ENCODE peak calls at places on chromosomes 3 and 15, in seven cellular contexts. Y is neural crest cell, D is breast epithelium, H is GM12865, E is progenitor cell of endocrine pancreas, M is RWPE1, G is GM13977. X is an unnamed sample.

GRCh38 chr3:16841906-16842709 is 42.6 kb upstream of the PLCL2 start:
- DNase-seq in Y (no peak), D (no peak), H (peak), E (no peak), M (no peak), G (peak), X (no peak)

GRCh38 chr3:97895216-97895615 is 73.4 kb downstream of the CRYBG3 start:
- DNase-seq in Y (no peak), D (no peak), H (peak), E (no peak), M (no peak), G (no peak), X (no peak)

GRCh38 chr3:14301558-14301957 is 100.8 kb upstream of the SLC6A6 start:
- DNase-seq in Y (no peak), D (peak), H (no peak), E (no peak), M (no peak), G (no peak), X (no peak)

GRCh38 chr15:74383695-74384565 is 16.5 kb upstream of the CYP11A1 start:
- DNase-seq in Y (no peak), D (peak), H (peak), E (no peak), M (peak), G (peak), X (no peak)

GRCh38 chr3:56467801-56468183 is 475 bp downstream of the ERC2 start:
- DNase-seq in Y (peak), D (no peak), H (no peak), E (peak), M (no peak), G (peak), X (peak)

GRCh38 chr3:4689021-4689420 is 195.9 kb downstream of the ITPR1 start:
- DNase-seq in Y (no peak), D (no peak), H (no peak), E (no peak), M (no peak), G (no peak), X (no peak)

GRCh38 chr3:183460059-183461052 is 31.9 kb upstream of the MCF2L2 start:
- DNase-seq in Y (no peak), D (no peak), H (no peak), E (no peak), M (peak), G (no peak), X (no peak)

GRCh38 chr3:169579086-169579485 is 84.4 kb downstream of the MECOM start:
- DNase-seq in Y (no peak), D (no peak), H (no peak), E (no peak), M (no peak), G (no peak), X (no peak)

GRCh38 chr15:99085413-99086326 is 19.2 kb upstream of the SYNM start:
- DNase-seq in Y (no peak), D (no peak), H (no peak), E (no peak), M (no peak), G (no peak), X (no peak)

GRCh38 chr3:158528306-158528705 is 42.7 kb upstream of the MLF1 start:
- DNase-seq in Y (no peak), D (no peak), H (no peak), E (no peak), M (no peak), G (no peak), X (no peak)

GRCh38 chr3:106048946-106049481 is 180.2 kb upstream of the CBLB start:
- DNase-seq in Y (no peak), D (no peak), H (no peak), E (no peak), M (no peak), G (no peak), X (no peak)

GRCh38 chr15:58678683-58679082 is 70.8 kb downstream of the ADAM10 start:
- DNase-seq in Y (no peak), D (no peak), H (no peak), E (no peak), M (peak), G (no peak), X (no peak)

GRCh38 chr3:82745544-82745943 is 984.1 kb upstream of the GBE1 start:
- DNase-seq in Y (no peak), D (no peak), H (no peak), E (no peak), M (no peak), G (no peak), X (no peak)

GRCh38 chr3:144590854-144591253 is 619.2 kb downstream of the DIPK2A start:
- DNase-seq in Y (no peak), D (no peak), H (no peak), E (no peak), M (peak), G (no peak), X (no peak)

GRCh38 chr3:119834754-119835365 is 53.0 kb downstream of the NR1I2 start:
- DNase-seq in Y (no peak), D (no peak), H (no peak), E (no peak), M (no peak), G (no peak), X (no peak)

GRCh38 chr3:32613183-32613582 is 42.5 kb upstream of the DYNC1LI1 start:
- DNase-seq in Y (no peak), D (no peak), H (no peak), E (no peak), M (peak), G (no peak), X (no peak)

GRCh38 chr15:87902772-87903388 is 353.7 kb downstream of the NTRK3 start:
- DNase-seq in Y (no peak), D (no peak), H (no peak), E (no peak), M (no peak), G (no peak), X (no peak)

GRCh38 chr15:59410448-59410896 is 27.5 kb upstream of the FAM81A start:
- DNase-seq in Y (no peak), D (no peak), H (peak), E (no peak), M (no peak), G (no peak), X (no peak)

GRCh38 chr3:46097691-46098241 is 70.5 kb upstream of the XCR1 start:
- DNase-seq in Y (no peak), D (no peak), H (peak), E (no peak), M (no peak), G (peak), X (no peak)

GRCh38 chr3:59499954-59500353 is 450.1 kb upstream of the CFAP20DC start:
- DNase-seq in Y (no peak), D (no peak), H (no peak), E (no peak), M (no peak), G (no peak), X (no peak)

GRCh38 chr3:8509961-8510360 is 8.3 kb downstream of the LMCD1 start:
- DNase-seq in Y (no peak), D (no peak), H (no peak), E (no peak), M (no peak), G (no peak), X (no peak)

GRCh38 chr15:42494998-42495360 is 455 bp upstream of the SNAP23 start:
- DNase-seq in Y (no peak), D (no peak), H (no peak), E (no peak), M (peak), G (no peak), X (peak)

GRCh38 chr15:48842501-48842900 is 31.6 kb upstream of the CEP152 start:
- DNase-seq in Y (no peak), D (no peak), H (no peak), E (no peak), M (no peak), G (no peak), X (no peak)

GRCh38 chr3:120795017-120795648 is 52.6 kb downstream of the GTF2E1 start:
- DNase-seq in Y (peak), D (peak), H (peak), E (peak), M (peak), G (peak), X (peak)

GRCh38 chr3:52704611-52705437 is 767 bp downstream of the GLT8D1 start:
- DNase-seq in Y (no peak), D (no peak), H (peak), E (no peak), M (no peak), G (peak), X (peak)

GRCh38 chr3:130384547-130384946 is 39.1 kb downstream of the COL6A5 start:
- DNase-seq in Y (no peak), D (no peak), H (no peak), E (no peak), M (no peak), G (no peak), X (no peak)

GRCh38 chr15:28947241-28947674 is 61.5 kb downstream of the APBA2 start:
- DNase-seq in Y (no peak), D (no peak), H (no peak), E (no peak), M (no peak), G (no peak), X (no peak)

GRCh38 chr3:8441969-8442559 is 59.6 kb upstream of the LMCD1 start:
- DNase-seq in Y (peak), D (no peak), H (peak), E (peak), M (peak), G (peak), X (peak)

GRCh38 chr3:150830094-150830681 is 67.2 kb upstream of the SIAH2 start:
- DNase-seq in Y (no peak), D (no peak), H (peak), E (no peak), M (no peak), G (peak), X (no peak)

GRCh38 chr3:90062018-90062417 is 954.6 kb downstream of the EPHA3 start:
- DNase-seq in Y (no peak), D (no peak), H (no peak), E (no peak), M (peak), G (no peak), X (no peak)

GRCh38 chr3:165875644-165876043 is 38.4 kb upstream of the BCHE start:
- DNase-seq in Y (no peak), D (no peak), H (no peak), E (no peak), M (no peak), G (no peak), X (no peak)

GRCh38 chr3:39090922-39091321 is 16.5 kb downstream of the GORASP1 start:
- DNase-seq in Y (no peak), D (no peak), H (no peak), E (no peak), M (no peak), G (no peak), X (no peak)

GRCh38 chr3:198113219-198114053 is 153.4 kb downstream of the LMLN start:
- DNase-seq in Y (peak), D (no peak), H (no peak), E (no peak), M (no peak), G (peak), X (peak)

GRCh38 chr3:115806501-115806900 is 183.2 kb downstream of the GAP43 start:
- DNase-seq in Y (no peak), D (no peak), H (no peak), E (no peak), M (no peak), G (no peak), X (no peak)

GRCh38 chr3:18245721-18246120 is 179.4 kb downstream of the SATB1 start:
- DNase-seq in Y (no peak), D (no peak), H (peak), E (no peak), M (no peak), G (no peak), X (no peak)

GRCh38 chr3:172138792-172139507 is 99.6 kb downstream of the FNDC3B start:
- DNase-seq in Y (peak), D (peak), H (peak), E (no peak), M (no peak), G (peak), X (no peak)

GRCh38 chr15:93141373-93141790 is 52.4 kb upstream of the RGMA start:
- DNase-seq in Y (no peak), D (no peak), H (peak), E (no peak), M (no peak), G (no peak), X (no peak)

GRCh38 chr3:72265250-72265649 is 480.3 kb upstream of the PROK2 start:
- DNase-seq in Y (no peak), D (no peak), H (no peak), E (no peak), M (no peak), G (no peak), X (no peak)
- TF ChIP-seq CTCF in Y (peak), D (no peak), H (no peak), E (peak), M (no peak), G (peak), X (no peak)

GRCh38 chr3:117549716-117550115 is 840.1 kb downstream of the TUSC7 start:
- DNase-seq in Y (no peak), D (no peak), H (no peak), E (no peak), M (no peak), G (no peak), X (no peak)
- TF ChIP-seq CTCF in Y (peak), D (no peak), H (no peak), E (no peak), M (no peak), G (no peak), X (no peak)

GRCh38 chr15:64653757-64654156 is 121.6 kb downstream of the RBPMS2 start:
- DNase-seq in Y (no peak), D (no peak), H (no peak), E (no peak), M (no peak), G (no peak), X (no peak)
- TF ChIP-seq CTCF in Y (peak), D (no peak), H (peak), E (peak), M (peak), G (peak), X (no peak)

GRCh38 chr3:111738790-111739189 is 120.3 kb upstream of the PHLDB2 start:
- DNase-seq in Y (no peak), D (no peak), H (no peak), E (no peak), M (no peak), G (no peak), X (no peak)

GRCh38 chr3:111737056-111737711 is 121.9 kb upstream of the PHLDB2 start:
- DNase-seq in Y (no peak), D (no peak), H (no peak), E (no peak), M (no peak), G (no peak), X (no peak)

GRCh38 chr3:111739241-111739952 is 119.7 kb upstream of the PHLDB2 start:
- DNase-seq in Y (no peak), D (peak), H (no peak), E (no peak), M (peak), G (no peak), X (no peak)

GRCh38 chr3:111738238-111738637 is 120.8 kb upstream of the PHLDB2 start:
- DNase-seq in Y (no peak), D (no peak), H (no peak), E (no peak), M (no peak), G (no peak), X (no peak)

GRCh38 chr3:111737712-111738097 is 121.4 kb upstream of the PHLDB2 start:
- DNase-seq in Y (no peak), D (peak), H (peak), E (no peak), M (no peak), G (no peak), X (no peak)
- TF ChIP-seq CTCF in Y (no peak), D (no peak), H (no peak), E (no peak), M (no peak), G (no peak), X (no peak)

DNA sequence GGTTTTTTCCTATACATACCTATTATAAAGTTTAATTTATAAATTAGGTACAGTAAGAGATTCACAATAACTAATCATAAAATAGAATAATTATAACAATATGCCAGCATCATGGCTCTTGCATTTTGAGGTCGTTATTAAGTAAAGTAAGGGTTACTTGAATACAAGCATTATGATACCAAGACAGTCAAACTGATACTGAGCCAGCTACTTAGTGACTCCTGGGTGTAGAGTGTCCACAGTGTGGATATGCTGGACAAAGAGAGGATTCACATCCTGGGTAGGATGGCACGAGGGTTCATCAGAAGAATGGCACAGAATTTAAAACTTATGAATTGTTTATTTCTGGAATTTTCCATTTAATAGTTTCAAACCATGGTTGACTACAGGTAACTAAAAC is 157.2 kb upstream of the IL12A start:
- DNase-seq in Y (no peak), D (no peak), H (no peak), E (no peak), M (no peak), G (no peak), X (no peak)
- TF ChIP-seq CTCF in Y (no peak), D (no peak), H (no peak), E (no peak), M (no peak), G (no peak), X (no peak)

DNA sequence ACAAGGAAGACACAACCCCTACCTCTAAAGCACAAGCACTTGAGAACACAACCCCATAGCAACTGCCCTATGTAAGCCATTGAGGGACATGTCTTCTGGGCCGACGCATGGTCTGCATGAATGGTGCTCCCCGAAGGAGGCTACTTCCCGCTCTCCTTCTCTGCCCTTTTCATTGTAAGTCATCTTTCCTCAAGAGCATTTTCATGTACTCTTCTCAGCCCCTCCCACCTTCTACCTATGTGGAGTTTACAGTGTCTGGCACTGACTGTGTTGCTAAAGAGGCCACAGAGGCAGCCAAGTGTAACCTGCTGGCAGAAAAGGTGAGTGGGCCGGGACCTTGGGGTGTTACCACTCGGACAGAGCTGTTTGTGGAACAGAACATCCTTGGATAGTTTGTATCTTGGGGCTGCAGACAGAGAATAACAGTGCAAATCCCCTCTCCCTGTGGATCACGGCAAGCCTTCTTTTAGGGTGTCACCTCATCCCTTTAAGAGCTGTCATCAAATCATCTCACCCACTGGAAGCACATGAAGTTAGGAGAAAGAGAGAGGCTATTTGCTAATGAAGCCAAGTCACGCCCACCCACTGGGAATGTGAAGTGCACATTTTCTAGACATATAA is 5.6 kb downstream of the AHSG start:
- DNase-seq in Y (no peak), D (no peak), H (no peak), E (no peak), M (no peak), G (no peak), X (no peak)
- TF ChIP-seq CTCF in Y (no peak), D (no peak), H (no peak), E (no peak), M (no peak), G (no peak), X (no peak)

GRCh38 chr15:56886450-56886856 is 32.0 kb upstream of the TCF12 start:
- DNase-seq in Y (no peak), D (no peak), H (peak), E (no peak), M (no peak), G (no peak), X (no peak)

GRCh38 chr15:56890038-56890437 is 28.4 kb upstream of the TCF12 start:
- DNase-seq in Y (no peak), D (no peak), H (no peak), E (no peak), M (no peak), G (no peak), X (no peak)

GRCh38 chr15:56887782-56888127 is 30.7 kb upstream of the TCF12 start:
- DNase-seq in Y (no peak), D (no peak), H (no peak), E (no peak), M (no peak), G (no peak), X (no peak)

GRCh38 chr15:56883088-56883487 is 35.4 kb upstream of the TCF12 start:
- DNase-seq in Y (no peak), D (no peak), H (no peak), E (no peak), M (no peak), G (no peak), X (no peak)

DNA sequence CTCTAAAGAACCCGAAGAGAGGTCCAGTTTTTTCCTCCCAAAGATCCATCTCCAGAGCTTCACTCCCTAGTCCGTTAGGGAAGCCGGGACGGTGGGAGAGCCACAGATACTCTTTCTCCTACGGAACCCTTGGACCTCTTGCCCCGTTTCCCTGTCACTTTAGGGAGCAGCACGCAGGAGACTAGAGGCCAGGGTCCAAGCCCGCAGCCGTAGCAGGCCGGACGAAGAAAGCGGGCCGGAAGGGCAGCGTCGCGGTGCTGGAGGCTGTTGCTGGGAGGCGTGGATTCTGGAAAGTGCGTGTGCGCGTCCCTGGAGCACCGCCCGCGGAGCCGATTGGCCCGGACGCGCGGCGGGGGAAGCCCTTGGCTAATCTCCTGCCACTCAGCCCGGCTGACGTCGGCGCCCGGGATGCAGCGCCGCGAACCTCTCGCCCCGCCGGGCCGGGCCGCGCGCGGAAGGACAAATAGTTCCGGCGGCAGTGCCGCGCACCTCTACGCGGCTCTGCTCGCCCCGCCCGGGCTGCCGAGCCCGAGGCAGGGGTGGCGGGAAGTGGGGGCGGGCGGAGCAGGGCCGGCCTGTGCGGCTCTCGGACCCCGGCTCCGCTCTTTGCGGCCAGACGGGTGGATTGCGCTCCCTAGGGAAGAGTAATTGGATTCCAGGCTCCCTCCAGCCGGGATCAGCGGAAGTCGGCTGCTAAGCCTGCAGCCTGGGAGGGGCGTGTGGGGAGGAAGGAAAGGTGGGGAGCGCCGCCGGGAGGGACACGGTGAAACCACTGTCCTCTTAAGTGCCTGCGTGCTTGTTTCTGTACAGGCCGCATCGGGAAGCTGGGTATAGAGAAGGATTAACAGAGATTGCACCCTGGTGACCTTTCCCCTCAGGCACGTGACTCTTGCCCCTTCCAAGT is 31.3 kb upstream of the TCF12 start:
- DNase-seq in Y (peak), D (peak), H (peak), E (peak), M (peak), G (peak), X (peak)
- TF ChIP-seq CTCF in Y (no peak), D (no peak), H (no peak), E (peak), M (peak), G (no peak), X (no peak)

GRCh38 chr3:100603449-100603848 is 6.0 kb upstream of the ADGRG7 start:
- DNase-seq in Y (no peak), D (no peak), H (peak), E (no peak), M (peak), G (peak), X (peak)
- TF ChIP-seq CTCF in Y (peak), D (no peak), H (peak), E (peak), M (peak), G (peak), X (no peak)